ENCODE peak calls at places on chromosomes 7 and 10, in six cellular contexts. One of them, this sample, is unnamed. For H3K4me1 and H3K36me3, the result is how much of the 10 kb centered on the place peaks cover.

GRCh38 chr10:115918812-115919211 is 354.2 kb downstream of the GFRA1 start:
- DNase-seq in transverse colon: no peak
- DNase-seq in gastrocnemius medialis: no peak
- DNase-seq in effector memory CD4-positive, alpha-beta T cell: no peak
- DNase-seq in NT2/D1: no peak
- DNase-seq in osteoblast: peak
- DNase-seq in this sample: no peak

GRCh38 chr10:102422586-102423129 is 2.0 kb downstream of the FBXL15 start:
- DNase-seq in transverse colon: peak
- DNase-seq in osteoblast: peak
- DNase-seq in NT2/D1: no peak
- DNase-seq in effector memory CD4-positive, alpha-beta T cell: no peak
- DNase-seq in gastrocnemius medialis: peak
- DNase-seq in this sample: no peak

GRCh38 chr7:86965727-86966120 is 93.7 kb downstream of the ELAPOR2 start:
- DNase-seq in transverse colon: no peak
- DNase-seq in NT2/D1: no peak
- DNase-seq in gastrocnemius medialis: no peak
- DNase-seq in effector memory CD4-positive, alpha-beta T cell: no peak
- DNase-seq in osteoblast: peak
- DNase-seq in this sample: no peak

GRCh38 chr10:98460837-98461499 is 14.2 kb upstream of the HPS1 start:
- DNase-seq in effector memory CD4-positive, alpha-beta T cell: no peak
- DNase-seq in transverse colon: peak
- DNase-seq in gastrocnemius medialis: peak
- DNase-seq in NT2/D1: no peak
- DNase-seq in osteoblast: peak
- DNase-seq in this sample: no peak

GRCh38 chr10:46096426-46096825 is 50.4 kb upstream of the MSMB start:
- DNase-seq in gastrocnemius medialis: no peak
- DNase-seq in transverse colon: no peak
- DNase-seq in NT2/D1: no peak
- DNase-seq in effector memory CD4-positive, alpha-beta T cell: no peak
- DNase-seq in osteoblast: no peak
- DNase-seq in this sample: no peak

GRCh38 chr7:3427957-3428356 is 126.9 kb downstream of the SDK1 start:
- DNase-seq in osteoblast: no peak
- DNase-seq in effector memory CD4-positive, alpha-beta T cell: no peak
- DNase-seq in gastrocnemius medialis: no peak
- DNase-seq in NT2/D1: no peak
- DNase-seq in transverse colon: no peak
- DNase-seq in this sample: no peak

GRCh38 chr10:123790132-123790885 is 101.3 kb downstream of the CPXM2 start:
- DNase-seq in transverse colon: no peak
- DNase-seq in osteoblast: no peak
- DNase-seq in gastrocnemius medialis: no peak
- DNase-seq in NT2/D1: no peak
- DNase-seq in effector memory CD4-positive, alpha-beta T cell: no peak
- DNase-seq in this sample: no peak

GRCh38 chr10:772227-772637 is 82.8 kb upstream of the DIP2C start:
- DNase-seq in osteoblast: no peak
- DNase-seq in NT2/D1: no peak
- DNase-seq in effector memory CD4-positive, alpha-beta T cell: no peak
- DNase-seq in transverse colon: no peak
- DNase-seq in gastrocnemius medialis: no peak
- DNase-seq in this sample: no peak

GRCh38 chr10:132336064-132336746 is 4.2 kb downstream of the LRRC27 start:
- DNase-seq in transverse colon: no peak
- DNase-seq in effector memory CD4-positive, alpha-beta T cell: no peak
- DNase-seq in NT2/D1: no peak
- DNase-seq in osteoblast: peak
- DNase-seq in gastrocnemius medialis: no peak
- DNase-seq in this sample: no peak

GRCh38 chr7:128783143-128783799 is 7.7 kb upstream of the OPN1SW start:
- DNase-seq in transverse colon: peak
- DNase-seq in effector memory CD4-positive, alpha-beta T cell: no peak
- DNase-seq in NT2/D1: no peak
- DNase-seq in osteoblast: peak
- DNase-seq in gastrocnemius medialis: peak
- DNase-seq in this sample: peak

GRCh38 chr7:711093-711966 is 15.2 kb upstream of the DNAAF5 start:
- DNase-seq in NT2/D1: no peak
- DNase-seq in osteoblast: peak
- DNase-seq in effector memory CD4-positive, alpha-beta T cell: no peak
- DNase-seq in gastrocnemius medialis: no peak
- DNase-seq in transverse colon: no peak
- DNase-seq in this sample: no peak

GRCh38 chr7:133650067-133650466 is 397.2 kb downstream of the EXOC4 start:
- DNase-seq in osteoblast: no peak
- DNase-seq in gastrocnemius medialis: no peak
- DNase-seq in effector memory CD4-positive, alpha-beta T cell: no peak
- DNase-seq in NT2/D1: no peak
- DNase-seq in transverse colon: no peak
- DNase-seq in this sample: no peak

GRCh38 chr10:97647556-97647955 is 7.1 kb downstream of the PI4K2A start:
- DNase-seq in effector memory CD4-positive, alpha-beta T cell: no peak
- DNase-seq in osteoblast: peak
- DNase-seq in NT2/D1: no peak
- DNase-seq in transverse colon: no peak
- DNase-seq in gastrocnemius medialis: no peak
- DNase-seq in this sample: no peak

GRCh38 chr10:58177362-58177947 is 90.2 kb downstream of the IPMK start:
- DNase-seq in gastrocnemius medialis: no peak
- DNase-seq in osteoblast: peak
- DNase-seq in effector memory CD4-positive, alpha-beta T cell: no peak
- DNase-seq in transverse colon: no peak
- DNase-seq in NT2/D1: no peak
- DNase-seq in this sample: no peak

GRCh38 chr7:128410092-128410665 is 397 bp upstream of the IMPDH1 start:
- DNase-seq in NT2/D1: no peak
- DNase-seq in gastrocnemius medialis: no peak
- DNase-seq in effector memory CD4-positive, alpha-beta T cell: peak
- DNase-seq in osteoblast: peak
- DNase-seq in transverse colon: peak
- DNase-seq in this sample: no peak

GRCh38 chr10:88472540-88472939 is 110.6 kb downstream of the RNLS start:
- DNase-seq in effector memory CD4-positive, alpha-beta T cell: no peak
- DNase-seq in NT2/D1: no peak
- DNase-seq in gastrocnemius medialis: no peak
- DNase-seq in transverse colon: no peak
- DNase-seq in osteoblast: no peak
- DNase-seq in this sample: no peak

GRCh38 chr10:43648392-43649148 is at the start of gene ZNF32:
- DNase-seq in gastrocnemius medialis: peak
- DNase-seq in effector memory CD4-positive, alpha-beta T cell: peak
- DNase-seq in transverse colon: peak
- DNase-seq in NT2/D1: peak
- DNase-seq in osteoblast: peak
- DNase-seq in this sample: peak

GRCh38 chr7:45268013-45268412 is 110.4 kb downstream of the RAMP3 start:
- DNase-seq in gastrocnemius medialis: no peak
- DNase-seq in NT2/D1: no peak
- DNase-seq in effector memory CD4-positive, alpha-beta T cell: no peak
- DNase-seq in osteoblast: no peak
- DNase-seq in transverse colon: no peak
- DNase-seq in this sample: no peak

GRCh38 chr7:7181519-7182155 is 707 bp upstream of the C1GALT1 start:
- DNase-seq in osteoblast: peak
- DNase-seq in gastrocnemius medialis: peak
- DNase-seq in NT2/D1: peak
- DNase-seq in effector memory CD4-positive, alpha-beta T cell: peak
- DNase-seq in transverse colon: peak
- DNase-seq in this sample: no peak

GRCh38 chr7:148882668-148883232 is 1.3 kb downstream of the EZH2 start:
- DNase-seq in transverse colon: no peak
- DNase-seq in osteoblast: peak
- DNase-seq in effector memory CD4-positive, alpha-beta T cell: no peak
- DNase-seq in NT2/D1: no peak
- DNase-seq in gastrocnemius medialis: no peak
- DNase-seq in this sample: no peak

GRCh38 chr7:2228921-2229320 is 3.8 kb downstream of the MAD1L1 start:
- DNase-seq in osteoblast: peak
- DNase-seq in gastrocnemius medialis: no peak
- DNase-seq in NT2/D1: no peak
- DNase-seq in effector memory CD4-positive, alpha-beta T cell: no peak
- DNase-seq in transverse colon: no peak
- DNase-seq in this sample: no peak

GRCh38 chr10:99927719-99928280 is 81.9 kb downstream of the DNMBP start:
- DNase-seq in osteoblast: no peak
- DNase-seq in transverse colon: no peak
- DNase-seq in effector memory CD4-positive, alpha-beta T cell: no peak
- DNase-seq in NT2/D1: no peak
- DNase-seq in gastrocnemius medialis: no peak
- DNase-seq in this sample: no peak

GRCh38 chr10:99930731-99931550 is 78.8 kb downstream of the DNMBP start:
- DNase-seq in NT2/D1: no peak
- DNase-seq in osteoblast: no peak
- DNase-seq in effector memory CD4-positive, alpha-beta T cell: no peak
- DNase-seq in transverse colon: peak
- DNase-seq in gastrocnemius medialis: no peak
- DNase-seq in this sample: no peak

GRCh38 chr10:99924856-99925255 is 84.9 kb downstream of the DNMBP start:
- DNase-seq in gastrocnemius medialis: no peak
- DNase-seq in NT2/D1: no peak
- DNase-seq in transverse colon: no peak
- DNase-seq in osteoblast: no peak
- DNase-seq in effector memory CD4-positive, alpha-beta T cell: no peak
- DNase-seq in this sample: no peak

GRCh38 chr10:99926925-99927718 is 82.6 kb downstream of the DNMBP start:
- DNase-seq in transverse colon: peak
- DNase-seq in NT2/D1: no peak
- DNase-seq in gastrocnemius medialis: peak
- DNase-seq in osteoblast: peak
- DNase-seq in effector memory CD4-positive, alpha-beta T cell: no peak
- DNase-seq in this sample: no peak

DNA sequence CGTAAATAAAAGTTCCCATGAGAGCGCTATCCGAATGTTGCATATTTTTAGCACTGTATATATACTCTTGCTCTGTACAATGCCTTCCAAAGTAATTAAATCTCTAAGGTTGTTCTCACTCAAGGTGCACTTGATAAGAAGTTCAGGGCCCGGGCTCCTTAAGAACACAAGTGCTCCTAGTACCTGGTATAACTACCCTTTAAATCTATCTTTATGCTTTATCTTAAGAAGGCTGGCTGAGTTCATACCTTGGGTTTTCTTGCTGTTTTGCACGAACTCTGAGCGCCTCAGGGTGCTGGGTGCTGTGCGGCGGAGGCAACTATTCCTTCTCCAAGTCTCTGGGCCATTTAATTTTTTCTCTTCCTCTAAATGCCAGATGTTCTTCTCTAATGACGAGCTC is 80.4 kb downstream of the DNMBP start:
- DNase-seq in effector memory CD4-positive, alpha-beta T cell: no peak
- DNase-seq in osteoblast: no peak
- DNase-seq in gastrocnemius medialis: no peak
- DNase-seq in transverse colon: no peak
- DNase-seq in NT2/D1: no peak
- DNase-seq in this sample: no peak
- H3K4me1 ChIP-seq in effector memory CD4-positive, alpha-beta T cell: under half
- H3K4me1 ChIP-seq in osteoblast: under half
- H3K4me1 ChIP-seq in gastrocnemius medialis: half or more
- H3K4me1 ChIP-seq in transverse colon: under half
- H3K4me1 ChIP-seq in NT2/D1: under half
- H3K4me1 ChIP-seq in this sample: under half

DNA sequence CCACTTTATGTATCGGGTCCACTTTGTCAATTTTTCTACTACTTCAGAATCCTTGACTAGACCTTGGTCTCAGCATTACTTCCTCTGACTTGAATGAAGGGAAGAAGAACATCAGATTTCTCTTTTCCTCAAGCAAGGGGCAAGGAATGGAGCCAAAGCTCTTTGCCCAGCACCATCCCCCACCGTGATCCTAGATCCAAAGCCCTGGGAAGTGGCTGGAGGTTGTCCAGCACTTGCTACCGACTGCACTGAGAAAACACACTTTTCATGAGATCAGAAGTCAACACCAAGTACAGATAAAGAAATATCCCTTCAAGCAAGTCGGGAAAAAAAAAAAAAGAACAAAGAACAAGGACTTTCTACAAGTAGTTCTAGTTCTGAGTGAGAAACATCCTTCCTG is 102.1 kb upstream of the DDC start:
- DNase-seq in NT2/D1: no peak
- DNase-seq in transverse colon: no peak
- DNase-seq in gastrocnemius medialis: no peak
- DNase-seq in osteoblast: no peak
- DNase-seq in effector memory CD4-positive, alpha-beta T cell: no peak
- DNase-seq in this sample: no peak
- H3K36me3 ChIP-seq in NT2/D1: half or more
- H3K36me3 ChIP-seq in transverse colon: under half
- H3K36me3 ChIP-seq in gastrocnemius medialis: under half
- H3K36me3 ChIP-seq in osteoblast: under half
- H3K36me3 ChIP-seq in effector memory CD4-positive, alpha-beta T cell: under half
- H3K36me3 ChIP-seq in this sample: under half

GRCh38 chr7:22853138-22853537 is 30.5 kb upstream of the TOMM7 start:
- DNase-seq in effector memory CD4-positive, alpha-beta T cell: no peak
- DNase-seq in osteoblast: no peak
- DNase-seq in NT2/D1: no peak
- DNase-seq in transverse colon: no peak
- DNase-seq in gastrocnemius medialis: no peak
- DNase-seq in this sample: no peak

GRCh38 chr7:22856437-22856836 is 33.8 kb upstream of the TOMM7 start:
- DNase-seq in gastrocnemius medialis: no peak
- DNase-seq in transverse colon: no peak
- DNase-seq in effector memory CD4-positive, alpha-beta T cell: no peak
- DNase-seq in osteoblast: no peak
- DNase-seq in NT2/D1: no peak
- DNase-seq in this sample: no peak

GRCh38 chr7:22854158-22855048 is 31.8 kb upstream of the TOMM7 start:
- DNase-seq in transverse colon: peak
- DNase-seq in osteoblast: peak
- DNase-seq in gastrocnemius medialis: peak
- DNase-seq in NT2/D1: peak
- DNase-seq in effector memory CD4-positive, alpha-beta T cell: peak
- DNase-seq in this sample: no peak

GRCh38 chr7:22853674-22854157 is 31.1 kb upstream of the TOMM7 start:
- DNase-seq in osteoblast: no peak
- DNase-seq in transverse colon: peak
- DNase-seq in effector memory CD4-positive, alpha-beta T cell: no peak
- DNase-seq in gastrocnemius medialis: peak
- DNase-seq in NT2/D1: no peak
- DNase-seq in this sample: no peak

DNA sequence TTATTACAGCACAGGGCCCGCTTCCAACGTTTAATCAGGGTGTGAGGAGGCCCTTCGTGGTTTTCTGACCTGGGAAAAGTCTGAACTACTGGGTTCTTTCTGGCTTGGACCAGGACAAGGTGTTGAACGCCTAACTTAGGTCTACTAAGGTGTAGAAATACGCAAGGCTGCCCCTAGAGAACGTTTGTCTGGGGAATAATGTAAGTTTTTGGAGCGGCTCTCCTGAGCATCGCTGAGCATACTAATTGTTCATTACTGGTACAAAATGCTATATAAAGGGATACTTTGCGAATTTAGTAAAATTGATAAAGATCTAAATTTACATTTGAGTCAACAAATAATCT is 32.4 kb upstream of the TOMM7 start:
- DNase-seq in gastrocnemius medialis: no peak
- DNase-seq in transverse colon: no peak
- DNase-seq in NT2/D1: no peak
- DNase-seq in effector memory CD4-positive, alpha-beta T cell: no peak
- DNase-seq in osteoblast: no peak
- DNase-seq in this sample: no peak
- H3K4me3 ChIP-seq in gastrocnemius medialis: peak
- H3K4me3 ChIP-seq in transverse colon: peak
- H3K4me3 ChIP-seq in NT2/D1: peak
- H3K4me3 ChIP-seq in effector memory CD4-positive, alpha-beta T cell: peak
- H3K4me3 ChIP-seq in osteoblast: peak
- H3K4me3 ChIP-seq in this sample: peak

GRCh38 chr7:151732834-151733585 is 143.9 kb downstream of the PRKAG2 start:
- DNase-seq in gastrocnemius medialis: no peak
- DNase-seq in NT2/D1: no peak
- DNase-seq in transverse colon: no peak
- DNase-seq in effector memory CD4-positive, alpha-beta T cell: no peak
- DNase-seq in osteoblast: no peak
- DNase-seq in this sample: no peak
- H3K4me1 ChIP-seq in gastrocnemius medialis: under half
- H3K4me1 ChIP-seq in NT2/D1: under half
- H3K4me1 ChIP-seq in transverse colon: under half
- H3K4me1 ChIP-seq in effector memory CD4-positive, alpha-beta T cell: under half
- H3K4me1 ChIP-seq in osteoblast: under half
- H3K4me1 ChIP-seq in this sample: under half

This sample was measured in iPS DF 6.9.